ENCODE peak calls at places on chromosomes 4 and X, in nine cellular contexts. One of them, this sample, is unnamed.

GRCh38 chr4:6319530-6320150 is 50.0 kb downstream of the WFS1 start:
- DNase-seq in LoVo: no peak
- DNase-seq in DMS79: no peak
- DNase-seq in amygdala: no peak
- DNase-seq in left kidney: no peak
- DNase-seq in LHCN-M2: no peak
- DNase-seq in effector memory CD4-positive, alpha-beta T cell: no peak
- DNase-seq in osteocyte: no peak
- DNase-seq in NCI-H2029: no peak
- DNase-seq in this sample: no peak

GRCh38 chr4:88797725-88798124 is 100.1 kb upstream of the NAP1L5 start:
- DNase-seq in amygdala: no peak
- DNase-seq in NCI-H2029: no peak
- DNase-seq in effector memory CD4-positive, alpha-beta T cell: no peak
- DNase-seq in osteocyte: no peak
- DNase-seq in LHCN-M2: no peak
- DNase-seq in left kidney: no peak
- DNase-seq in DMS79: no peak
- DNase-seq in LoVo: no peak
- DNase-seq in this sample: no peak

GRCh38 chrX:71111141-71111843 is at the start of gene IL2RG:
- DNase-seq in amygdala: no peak
- DNase-seq in LHCN-M2: no peak
- DNase-seq in NCI-H2029: no peak
- DNase-seq in LoVo: peak; percentile 42
- DNase-seq in effector memory CD4-positive, alpha-beta T cell: peak; percentile 77
- DNase-seq in DMS79: no peak
- DNase-seq in osteocyte: no peak
- DNase-seq in left kidney: no peak
- DNase-seq in this sample: peak; percentile 80

GRCh38 chr4:25031077-25031606 is 396 bp upstream of the LGI2 start:
- DNase-seq in osteocyte: no peak
- DNase-seq in amygdala: no peak
- DNase-seq in LoVo: no peak
- DNase-seq in DMS79: no peak
- DNase-seq in left kidney: peak; percentile 84
- DNase-seq in LHCN-M2: peak; percentile 19
- DNase-seq in NCI-H2029: no peak
- DNase-seq in effector memory CD4-positive, alpha-beta T cell: no peak
- DNase-seq in this sample: no peak

GRCh38 chr4:128341634-128342033 is 54.0 kb upstream of the PGRMC2 start:
- DNase-seq in amygdala: no peak
- DNase-seq in LoVo: no peak
- DNase-seq in NCI-H2029: no peak
- DNase-seq in DMS79: no peak
- DNase-seq in left kidney: no peak
- DNase-seq in effector memory CD4-positive, alpha-beta T cell: no peak
- DNase-seq in osteocyte: no peak
- DNase-seq in LHCN-M2: no peak
- DNase-seq in this sample: no peak

GRCh38 chr4:111959202-111959601 is 186.1 kb upstream of the FAM241A start:
- DNase-seq in amygdala: no peak
- DNase-seq in osteocyte: no peak
- DNase-seq in LHCN-M2: peak; percentile 84
- DNase-seq in DMS79: no peak
- DNase-seq in NCI-H2029: no peak
- DNase-seq in effector memory CD4-positive, alpha-beta T cell: no peak
- DNase-seq in left kidney: peak; percentile 5
- DNase-seq in LoVo: peak; percentile 42
- DNase-seq in this sample: no peak

GRCh38 chr4:948101-948935 is 16.1 kb downstream of the TMEM175 start:
- DNase-seq in NCI-H2029: no peak
- DNase-seq in effector memory CD4-positive, alpha-beta T cell: no peak
- DNase-seq in DMS79: no peak
- DNase-seq in osteocyte: no peak
- DNase-seq in amygdala: no peak
- DNase-seq in LHCN-M2: no peak
- DNase-seq in LoVo: no peak
- DNase-seq in left kidney: no peak
- DNase-seq in this sample: no peak

GRCh38 chr4:100695039-100695654 is 177.3 kb upstream of the EMCN start:
- DNase-seq in LoVo: no peak
- DNase-seq in amygdala: no peak
- DNase-seq in osteocyte: no peak
- DNase-seq in left kidney: peak; percentile 38
- DNase-seq in effector memory CD4-positive, alpha-beta T cell: no peak
- DNase-seq in DMS79: no peak
- DNase-seq in LHCN-M2: no peak
- DNase-seq in NCI-H2029: no peak
- DNase-seq in this sample: no peak

GRCh38 chr4:52892880-52893279 is 30.8 kb downstream of the RASL11B start:
- DNase-seq in NCI-H2029: no peak
- DNase-seq in LHCN-M2: no peak
- DNase-seq in effector memory CD4-positive, alpha-beta T cell: no peak
- DNase-seq in osteocyte: no peak
- DNase-seq in DMS79: no peak
- DNase-seq in amygdala: no peak
- DNase-seq in LoVo: no peak
- DNase-seq in left kidney: no peak
- DNase-seq in this sample: no peak

This sample was measured in central memory CD8-positive, alpha-beta T cell.